ENCODE peak calls at places on chromosomes 5 and 9, in seven cellular contexts. One of them, this sample, is unnamed.

GRCh38 chr5:93621340-93621872 is 38.4 kb downstream of the NR2F1 start:
- DNase-seq in activated CD8-positive, alpha-beta memory T cell treated with anti-CD3 and anti-CD28 coated beads for 48 hours: no peak
- DNase-seq in ACHN: peak
- DNase-seq in memory B cell: no peak
- DNase-seq in mesendoderm: peak
- DNase-seq in stimulated activated CD4-positive, alpha-beta T cell treated with anti-CD3 and anti-CD28 coated beads, Interleukin-4, amount 100 ng/mL, for 1 hour: no peak
- DNase-seq in transverse colon: peak
- DNase-seq in this sample: no peak

GRCh38 chr5:69531010-69531785 is 28.8 kb upstream of the GTF2H2C start:
- DNase-seq in mesendoderm: peak
- DNase-seq in memory B cell: no peak
- DNase-seq in activated CD8-positive, alpha-beta memory T cell treated with anti-CD3 and anti-CD28 coated beads for 48 hours: no peak
- DNase-seq in transverse colon: no peak
- DNase-seq in stimulated activated CD4-positive, alpha-beta T cell treated with anti-CD3 and anti-CD28 coated beads, Interleukin-4, amount 100 ng/mL, for 1 hour: no peak
- DNase-seq in ACHN: no peak
- DNase-seq in this sample: no peak

GRCh38 chr5:154603978-154604679 is 126.1 kb upstream of the HAND1 start:
- DNase-seq in memory B cell: no peak
- DNase-seq in stimulated activated CD4-positive, alpha-beta T cell treated with anti-CD3 and anti-CD28 coated beads, Interleukin-4, amount 100 ng/mL, for 1 hour: no peak
- DNase-seq in activated CD8-positive, alpha-beta memory T cell treated with anti-CD3 and anti-CD28 coated beads for 48 hours: no peak
- DNase-seq in ACHN: no peak
- DNase-seq in transverse colon: peak
- DNase-seq in mesendoderm: peak
- DNase-seq in this sample: no peak

GRCh38 chr5:16916262-16916878 is 19.7 kb downstream of the MYO10 start:
- DNase-seq in transverse colon: no peak
- DNase-seq in stimulated activated CD4-positive, alpha-beta T cell treated with anti-CD3 and anti-CD28 coated beads, Interleukin-4, amount 100 ng/mL, for 1 hour: no peak
- DNase-seq in ACHN: peak
- DNase-seq in memory B cell: no peak
- DNase-seq in mesendoderm: no peak
- DNase-seq in activated CD8-positive, alpha-beta memory T cell treated with anti-CD3 and anti-CD28 coated beads for 48 hours: no peak
- DNase-seq in this sample: no peak

GRCh38 chr9:98251554-98251953 is 3.9 kb downstream of the TBC1D2 start:
- DNase-seq in mesendoderm: no peak
- DNase-seq in activated CD8-positive, alpha-beta memory T cell treated with anti-CD3 and anti-CD28 coated beads for 48 hours: no peak
- DNase-seq in memory B cell: no peak
- DNase-seq in transverse colon: no peak
- DNase-seq in stimulated activated CD4-positive, alpha-beta T cell treated with anti-CD3 and anti-CD28 coated beads, Interleukin-4, amount 100 ng/mL, for 1 hour: no peak
- DNase-seq in ACHN: peak
- DNase-seq in this sample: no peak

GRCh38 chr5:107670927-107671741 is at the start of gene EFNA5:
- DNase-seq in transverse colon: peak
- DNase-seq in stimulated activated CD4-positive, alpha-beta T cell treated with anti-CD3 and anti-CD28 coated beads, Interleukin-4, amount 100 ng/mL, for 1 hour: peak
- DNase-seq in memory B cell: no peak
- DNase-seq in activated CD8-positive, alpha-beta memory T cell treated with anti-CD3 and anti-CD28 coated beads for 48 hours: no peak
- DNase-seq in ACHN: peak
- DNase-seq in mesendoderm: peak
- DNase-seq in this sample: peak

GRCh38 chr5:179123109-179123426 is 62.9 kb downstream of the ZNF354C start:
- DNase-seq in transverse colon: no peak
- DNase-seq in memory B cell: no peak
- DNase-seq in mesendoderm: no peak
- DNase-seq in ACHN: no peak
- DNase-seq in activated CD8-positive, alpha-beta memory T cell treated with anti-CD3 and anti-CD28 coated beads for 48 hours: no peak
- DNase-seq in stimulated activated CD4-positive, alpha-beta T cell treated with anti-CD3 and anti-CD28 coated beads, Interleukin-4, amount 100 ng/mL, for 1 hour: no peak
- DNase-seq in this sample: no peak

GRCh38 chr5:42994285-42995151 is 45.6 kb downstream of the ANXA2R start:
- DNase-seq in stimulated activated CD4-positive, alpha-beta T cell treated with anti-CD3 and anti-CD28 coated beads, Interleukin-4, amount 100 ng/mL, for 1 hour: peak
- DNase-seq in activated CD8-positive, alpha-beta memory T cell treated with anti-CD3 and anti-CD28 coated beads for 48 hours: peak
- DNase-seq in memory B cell: peak
- DNase-seq in transverse colon: peak
- DNase-seq in mesendoderm: peak
- DNase-seq in ACHN: peak
- DNase-seq in this sample: no peak

GRCh38 chr5:94693043-94693822 is 74.8 kb downstream of the SLF1 start:
- DNase-seq in ACHN: peak
- DNase-seq in mesendoderm: peak
- DNase-seq in activated CD8-positive, alpha-beta memory T cell treated with anti-CD3 and anti-CD28 coated beads for 48 hours: no peak
- DNase-seq in transverse colon: no peak
- DNase-seq in memory B cell: peak
- DNase-seq in stimulated activated CD4-positive, alpha-beta T cell treated with anti-CD3 and anti-CD28 coated beads, Interleukin-4, amount 100 ng/mL, for 1 hour: no peak
- DNase-seq in this sample: no peak

This sample was measured in GM19239.